ENCODE peak calls at places on chromosomes 5 and 9, in eight cellular contexts. E is fibroblast of the conjunctiva; V is KBM-7; D is stimulated activated CD4-positive, alpha-beta T cell treated with anti-CD3 and anti-CD28 coated beads, Interleukin-4, amount 100 ng/mL, for 48 hours; O is amygdala; L is WTC11; H is endothelial cell; F is stimulated activated CD8-positive, alpha-beta memory T cell treated with anti-CD3 and anti-CD28 coated beads, Interleukin-2, amount 100 ng/mL, for 48 hours. C is an unnamed sample.
A peak's percentile ranks its signal among the peaks of the same experiment; 100 is the strongest.

GRCh38 chr9:83688921-83689320 is 18.8 kb downstream of the UBQLN1 start:
- DNase-seq in F (no peak), V (no peak), O (no peak), H (no peak), L (no peak), D (no peak), E (no peak), C (no peak)

GRCh38 chr5:92332039-92332438 is 948.9 kb upstream of the ARRDC3 start:
- DNase-seq in E (no peak), V (no peak), D (no peak), O (no peak), L (no peak), F (no peak), H (no peak), C (no peak)

GRCh38 chr5:12672141-12672540 is 767.9 kb upstream of the CTNND2 start:
- DNase-seq in F (no peak), V (no peak), E (no peak), H (no peak), L (no peak), D (no peak), O (no peak), C (no peak)

GRCh38 chr5:129135633-129136032 is 41.1 kb downstream of the ISOC1 start:
- DNase-seq in O (no peak), F (no peak), V (peak; percentile 26), H (no peak), E (no peak), L (peak; percentile 15), D (no peak), C (peak; percentile 24)

GRCh38 chr5:33299621-33300208 is 141.1 kb upstream of the TARS1 start:
- DNase-seq in E (peak; percentile 67), D (no peak), V (peak; percentile 75), H (peak; percentile 9), O (no peak), F (no peak), L (no peak), C (no peak)

GRCh38 chr5:6747103-6747502 is 33.9 kb downstream of the TENT4A start:
- DNase-seq in H (no peak), E (no peak), D (no peak), L (no peak), O (no peak), F (no peak), V (no peak), C (no peak)

GRCh38 chr5:172683696-172684464 is 42.8 kb downstream of the NEURL1B start:
- DNase-seq in V (no peak), E (no peak), F (no peak), L (peak; percentile 62), D (peak; percentile 53), O (no peak), H (peak; percentile 20), C (no peak)

GRCh38 chr9:133476531-133476930 is 2.4 kb downstream of the SLC2A6 start:
- DNase-seq in O (no peak), H (no peak), D (no peak), E (no peak), F (no peak), V (no peak), L (no peak), C (no peak)

GRCh38 chr9:21576331-21577189 is 94.4 kb upstream of the IFNE start:
- DNase-seq in H (no peak), E (peak; percentile 90), D (no peak), L (no peak), O (no peak), F (no peak), V (no peak), C (no peak)

GRCh38 chr5:69485471-69485870 is 7.1 kb upstream of the OCLN start:
- DNase-seq in E (no peak), H (no peak), O (no peak), L (no peak), D (no peak), V (no peak), F (no peak), C (no peak)

GRCh38 chr5:149094996-149095395 is 32.1 kb upstream of the SH3TC2 start:
- DNase-seq in E (no peak), F (no peak), O (no peak), V (no peak), D (no peak), L (no peak), H (no peak), C (no peak)

GRCh38 chr5:57753446-57753845 is 270.8 kb upstream of the ACTBL2 start:
- DNase-seq in F (no peak), H (no peak), O (no peak), V (no peak), E (no peak), D (no peak), L (no peak), C (no peak)

GRCh38 chr9:135080286-135081263 is 6.9 kb upstream of the OLFM1 start:
- DNase-seq in V (no peak), D (no peak), O (no peak), L (no peak), E (no peak), H (no peak), F (no peak), C (peak; percentile 60)

GRCh38 chr9:112069318-112070169 is 105.6 kb downstream of the SUSD1 start:
- DNase-seq in L (no peak), E (no peak), F (no peak), H (no peak), V (peak; percentile 80), D (no peak), O (no peak), C (no peak)

GRCh38 chr5:43996221-43996620 is 393.0 kb downstream of the FGF10 start:
- DNase-seq in E (no peak), L (no peak), H (no peak), D (no peak), F (no peak), V (no peak), O (no peak), C (no peak)

GRCh38 chr5:80834710-80835109 is 125.5 kb upstream of the RASGRF2 start:
- DNase-seq in D (no peak), V (no peak), H (no peak), E (no peak), L (no peak), O (no peak), F (no peak), C (no peak)

GRCh38 chr5:145975361-145976066 is 39.1 kb downstream of the SH3RF2 start:
- DNase-seq in V (no peak), D (no peak), L (no peak), E (peak; percentile 53), H (no peak), F (no peak), O (no peak), C (no peak)

GRCh38 chr9:113616716-113617496 is 153.4 kb downstream of the RGS3 start:
- DNase-seq in F (no peak), H (no peak), E (no peak), L (no peak), V (no peak), D (no peak), O (no peak), C (no peak)